ENCODE peak calls at places on chromosome 15, in four cellular contexts. Q is T-helper 1 cell, O is stomach, D is tibial artery. N is an unnamed sample.

GRCh38 chr15:49040151-49040550 is 6.1 kb downstream of the SECISBP2L start:
- DNase-seq in Q (no peak), O (no peak), D (no peak), N (no peak)

GRCh38 chr15:43143203-43143941 is 10.0 kb downstream of the TMEM62 start:
- DNase-seq in Q (no peak), O (no peak), D (no peak), N (no peak)

GRCh38 chr15:92733934-92734521 is 78.5 kb upstream of the FAM174B start:
- DNase-seq in Q (no peak), O (no peak), D (no peak), N (no peak)

GRCh38 chr15:39230205-39230916 is 350.5 kb upstream of the THBS1 start:
- DNase-seq in Q (no peak), O (no peak), D (no peak), N (no peak)

GRCh38 chr15:70096215-70096974 is 1.3 kb downstream of the TLE3 start:
- DNase-seq in Q (peak), O (peak), D (peak), N (peak)

GRCh38 chr15:67101981-67102929 is 36.9 kb downstream of the SMAD3 start:
- DNase-seq in Q (no peak), O (no peak), D (no peak), N (no peak)

GRCh38 chr15:35208353-35208752 is 123.3 kb upstream of the NANOGP8 start:
- DNase-seq in Q (no peak), O (no peak), D (no peak), N (no peak)

GRCh38 chr15:49421991-49422390 is 1.1 kb upstream of the FGF7 start:
- DNase-seq in Q (peak), O (peak), D (peak), N (peak)

GRCh38 chr15:89839424-89839823 is 24.8 kb upstream of the ANPEP start:
- DNase-seq in Q (no peak), O (no peak), D (no peak), N (no peak)

GRCh38 chr15:79065744-79066376 is 24.7 kb downstream of the RASGRF1 start:
- DNase-seq in Q (no peak), O (no peak), D (no peak), N (no peak)

GRCh38 chr15:70714575-70714974 is 48.8 kb downstream of the UACA start:
- DNase-seq in Q (no peak), O (no peak), D (no peak), N (no peak)

GRCh38 chr15:39434751-39435238 is 146.1 kb upstream of the THBS1 start:
- DNase-seq in Q (no peak), O (no peak), D (no peak), N (no peak)

GRCh38 chr15:33226559-33227181 is 32.2 kb upstream of the FMN1 start:
- DNase-seq in Q (peak), O (peak), D (no peak), N (no peak)

GRCh38 chr15:50681467-50681866 is 5.1 kb downstream of the TRPM7 start:
- DNase-seq in Q (no peak), O (no peak), D (no peak), N (no peak)

GRCh38 chr15:77035999-77036471 is 34.9 kb downstream of the TSPAN3 start:
- DNase-seq in Q (no peak), O (peak), D (peak), N (no peak)

GRCh38 chr15:66075947-66076346 is 177.6 kb downstream of the MEGF11 start:
- DNase-seq in Q (no peak), O (no peak), D (no peak), N (no peak)

GRCh38 chr15:71480566-71480965 is 329.8 kb upstream of the NR2E3 start:
- DNase-seq in Q (no peak), O (no peak), D (no peak), N (no peak)

GRCh38 chr15:55846108-55846707 is 103.3 kb upstream of the PRTG start:
- DNase-seq in Q (peak), O (no peak), D (no peak), N (no peak)

GRCh38 chr15:49236869-49237268 is 66.8 kb downstream of the GALK2 start:
- DNase-seq in Q (no peak), O (no peak), D (no peak), N (no peak)

GRCh38 chr15:57591822-57592367 is at the start of gene MYZAP:
- DNase-seq in Q (peak), O (peak), D (peak), N (no peak)

GRCh38 chr15:23687143-23687470 is at the start of gene NDN:
- DNase-seq in Q (no peak), O (peak), D (no peak), N (no peak)

GRCh38 chr15:67456677-67457529 is 64.0 kb upstream of the C15orf61 start:
- DNase-seq in Q (peak), O (peak), D (peak), N (peak)

GRCh38 chr15:70049701-70050445 is 47.8 kb downstream of the TLE3 start:
- DNase-seq in Q (no peak), O (no peak), D (peak), N (no peak)

GRCh38 chr15:63135804-63136203 is 14.1 kb downstream of the LACTB start:
- DNase-seq in Q (no peak), O (no peak), D (no peak), N (no peak)

GRCh38 chr15:98899266-98900021 is 108.1 kb downstream of the PGPEP1L start:
- DNase-seq in Q (no peak), O (no peak), D (no peak), N (no peak)

GRCh38 chr15:73941871-73942635 is 15.8 kb downstream of the LOXL1 start:
- DNase-seq in Q (no peak), O (no peak), D (peak), N (no peak)